ENCODE peak calls at places on chromosomes 3 and 15, in eight cellular contexts. One of them, this sample, is unnamed.
A peak's percentile ranks its signal among the peaks of the same experiment; 100 is the strongest.

GRCh38 chr15:60416519-60416918 is 18.7 kb upstream of the ANXA2 start:
- ATAC-seq in activated CD8-positive, alpha-beta T cell treated with anti-CD3 and anti-CD28 coated beads for 36 hours: no peak
- ATAC-seq in gastrocnemius medialis: no peak
- ATAC-seq in lower lobe of right lung: no peak
- ATAC-seq in body of pancreas: no peak
- ATAC-seq in left cardiac atrium: no peak
- ATAC-seq in esophagus mucosa: no peak
- ATAC-seq in naive thymus-derived CD4-positive, alpha-beta T cell: no peak
- ATAC-seq in this sample: no peak

GRCh38 chr15:75217012-75217411 is 15.3 kb downstream of the C15orf39 start:
- ATAC-seq in esophagus mucosa: no peak
- ATAC-seq in lower lobe of right lung: no peak
- ATAC-seq in left cardiac atrium: no peak
- ATAC-seq in body of pancreas: no peak
- ATAC-seq in naive thymus-derived CD4-positive, alpha-beta T cell: no peak
- ATAC-seq in activated CD8-positive, alpha-beta T cell treated with anti-CD3 and anti-CD28 coated beads for 36 hours: no peak
- ATAC-seq in gastrocnemius medialis: no peak
- ATAC-seq in this sample: no peak

GRCh38 chr15:42465520-42466259 is 25.3 kb downstream of the ZNF106 start:
- ATAC-seq in gastrocnemius medialis: no peak
- ATAC-seq in lower lobe of right lung: peak; percentile 60
- ATAC-seq in activated CD8-positive, alpha-beta T cell treated with anti-CD3 and anti-CD28 coated beads for 36 hours: no peak
- ATAC-seq in body of pancreas: no peak
- ATAC-seq in left cardiac atrium: peak; percentile 21
- ATAC-seq in naive thymus-derived CD4-positive, alpha-beta T cell: no peak
- ATAC-seq in esophagus mucosa: no peak
- ATAC-seq in this sample: no peak

GRCh38 chr3:9703736-9704342 is at the start of gene CPNE9:
- ATAC-seq in esophagus mucosa: peak; percentile 42
- ATAC-seq in naive thymus-derived CD4-positive, alpha-beta T cell: peak; percentile 29
- ATAC-seq in gastrocnemius medialis: no peak
- ATAC-seq in body of pancreas: peak; percentile 43
- ATAC-seq in lower lobe of right lung: peak; percentile 31
- ATAC-seq in activated CD8-positive, alpha-beta T cell treated with anti-CD3 and anti-CD28 coated beads for 36 hours: peak; percentile 34
- ATAC-seq in left cardiac atrium: peak; percentile 40
- ATAC-seq in this sample: no peak

GRCh38 chr3:111570404-111571030 is 24.6 kb downstream of the ZBED2 start:
- ATAC-seq in activated CD8-positive, alpha-beta T cell treated with anti-CD3 and anti-CD28 coated beads for 36 hours: no peak
- ATAC-seq in body of pancreas: no peak
- ATAC-seq in naive thymus-derived CD4-positive, alpha-beta T cell: no peak
- ATAC-seq in lower lobe of right lung: no peak
- ATAC-seq in left cardiac atrium: no peak
- ATAC-seq in esophagus mucosa: no peak
- ATAC-seq in gastrocnemius medialis: no peak
- ATAC-seq in this sample: no peak

GRCh38 chr15:33735637-33736247 is 232.6 kb upstream of the CHRM5 start:
- ATAC-seq in esophagus mucosa: peak; percentile 51
- ATAC-seq in lower lobe of right lung: no peak
- ATAC-seq in activated CD8-positive, alpha-beta T cell treated with anti-CD3 and anti-CD28 coated beads for 36 hours: peak; percentile 30
- ATAC-seq in naive thymus-derived CD4-positive, alpha-beta T cell: no peak
- ATAC-seq in body of pancreas: no peak
- ATAC-seq in gastrocnemius medialis: no peak
- ATAC-seq in left cardiac atrium: peak; percentile 27
- ATAC-seq in this sample: no peak

GRCh38 chr3:16998236-16998923 is 113.6 kb downstream of the PLCL2 start:
- ATAC-seq in gastrocnemius medialis: no peak
- ATAC-seq in esophagus mucosa: no peak
- ATAC-seq in body of pancreas: no peak
- ATAC-seq in activated CD8-positive, alpha-beta T cell treated with anti-CD3 and anti-CD28 coated beads for 36 hours: no peak
- ATAC-seq in left cardiac atrium: no peak
- ATAC-seq in naive thymus-derived CD4-positive, alpha-beta T cell: no peak
- ATAC-seq in lower lobe of right lung: no peak
- ATAC-seq in this sample: no peak

GRCh38 chr3:42546691-42547213 is 35.0 kb downstream of the SEC22C start:
- ATAC-seq in esophagus mucosa: no peak
- ATAC-seq in activated CD8-positive, alpha-beta T cell treated with anti-CD3 and anti-CD28 coated beads for 36 hours: no peak
- ATAC-seq in naive thymus-derived CD4-positive, alpha-beta T cell: no peak
- ATAC-seq in left cardiac atrium: no peak
- ATAC-seq in gastrocnemius medialis: no peak
- ATAC-seq in body of pancreas: no peak
- ATAC-seq in lower lobe of right lung: no peak
- ATAC-seq in this sample: no peak

GRCh38 chr3:172156309-172156998 is 117.1 kb downstream of the FNDC3B start:
- ATAC-seq in esophagus mucosa: peak; percentile 81
- ATAC-seq in gastrocnemius medialis: peak; percentile 53
- ATAC-seq in naive thymus-derived CD4-positive, alpha-beta T cell: no peak
- ATAC-seq in left cardiac atrium: no peak
- ATAC-seq in lower lobe of right lung: peak; percentile 62
- ATAC-seq in body of pancreas: peak; percentile 51
- ATAC-seq in activated CD8-positive, alpha-beta T cell treated with anti-CD3 and anti-CD28 coated beads for 36 hours: no peak
- ATAC-seq in this sample: no peak

GRCh38 chr3:36149447-36149865 is 230.8 kb upstream of the STAC start:
- ATAC-seq in gastrocnemius medialis: no peak
- ATAC-seq in body of pancreas: no peak
- ATAC-seq in left cardiac atrium: no peak
- ATAC-seq in activated CD8-positive, alpha-beta T cell treated with anti-CD3 and anti-CD28 coated beads for 36 hours: no peak
- ATAC-seq in lower lobe of right lung: no peak
- ATAC-seq in naive thymus-derived CD4-positive, alpha-beta T cell: no peak
- ATAC-seq in esophagus mucosa: no peak
- ATAC-seq in this sample: no peak

GRCh38 chr3:157718835-157719234 is 215.6 kb upstream of the VEPH1 start:
- ATAC-seq in naive thymus-derived CD4-positive, alpha-beta T cell: no peak
- ATAC-seq in body of pancreas: no peak
- ATAC-seq in gastrocnemius medialis: no peak
- ATAC-seq in activated CD8-positive, alpha-beta T cell treated with anti-CD3 and anti-CD28 coated beads for 36 hours: no peak
- ATAC-seq in esophagus mucosa: no peak
- ATAC-seq in left cardiac atrium: no peak
- ATAC-seq in lower lobe of right lung: no peak
- ATAC-seq in this sample: no peak

GRCh38 chr3:45607790-45608189 is 13.2 kb downstream of the LIMD1 start:
- ATAC-seq in esophagus mucosa: no peak
- ATAC-seq in activated CD8-positive, alpha-beta T cell treated with anti-CD3 and anti-CD28 coated beads for 36 hours: no peak
- ATAC-seq in lower lobe of right lung: peak; percentile 33
- ATAC-seq in naive thymus-derived CD4-positive, alpha-beta T cell: no peak
- ATAC-seq in left cardiac atrium: peak; percentile 28
- ATAC-seq in body of pancreas: no peak
- ATAC-seq in gastrocnemius medialis: peak; percentile 23
- ATAC-seq in this sample: no peak

GRCh38 chr3:55486101-55486856 is 827 bp downstream of the WNT5A start:
- ATAC-seq in activated CD8-positive, alpha-beta T cell treated with anti-CD3 and anti-CD28 coated beads for 36 hours: no peak
- ATAC-seq in naive thymus-derived CD4-positive, alpha-beta T cell: no peak
- ATAC-seq in gastrocnemius medialis: peak; percentile 52
- ATAC-seq in lower lobe of right lung: peak; percentile 43
- ATAC-seq in body of pancreas: peak; percentile 34
- ATAC-seq in esophagus mucosa: no peak
- ATAC-seq in left cardiac atrium: peak; percentile 30
- ATAC-seq in this sample: no peak

GRCh38 chr15:82554351-82554750 is 14.1 kb upstream of the RPS17 start:
- ATAC-seq in body of pancreas: no peak
- ATAC-seq in esophagus mucosa: peak; percentile 72
- ATAC-seq in left cardiac atrium: no peak
- ATAC-seq in naive thymus-derived CD4-positive, alpha-beta T cell: no peak
- ATAC-seq in gastrocnemius medialis: peak; percentile 94
- ATAC-seq in activated CD8-positive, alpha-beta T cell treated with anti-CD3 and anti-CD28 coated beads for 36 hours: no peak
- ATAC-seq in lower lobe of right lung: no peak
- ATAC-seq in this sample: no peak

GRCh38 chr3:47636225-47636624 is 57.6 kb upstream of the CSPG5 start:
- ATAC-seq in body of pancreas: no peak
- ATAC-seq in lower lobe of right lung: peak; percentile 97
- ATAC-seq in gastrocnemius medialis: no peak
- ATAC-seq in activated CD8-positive, alpha-beta T cell treated with anti-CD3 and anti-CD28 coated beads for 36 hours: no peak
- ATAC-seq in left cardiac atrium: no peak
- ATAC-seq in esophagus mucosa: no peak
- ATAC-seq in naive thymus-derived CD4-positive, alpha-beta T cell: no peak
- ATAC-seq in this sample: no peak